ENCODE peak calls at places on chromosome 1, in nine cellular contexts. Y is neural crest cell; D is fibroblast of mammary gland; R is CD8-positive, alpha-beta T cell; S is kidney; W is body of pancreas; P is AG10803; T is endothelial cell; L is fibroblast of pulmonary artery. E is an unnamed sample.

GRCh38 chr1:7717769-7718368 is 53.2 kb upstream of the VAMP3 start:
- DNase-seq in S (no peak), T (no peak), R (no peak), W (no peak), D (no peak), L (no peak), P (no peak), Y (no peak), E (no peak)

GRCh38 chr1:76254165-76255043 is 179.9 kb downstream of the ST6GALNAC3 start:
- DNase-seq in D (peak), L (peak), S (no peak), T (no peak), R (no peak), Y (no peak), W (no peak), P (peak), E (no peak)

GRCh38 chr1:242556276-242556675 is 31.8 kb upstream of the PLD5 start:
- DNase-seq in D (no peak), W (no peak), R (no peak), L (no peak), S (no peak), P (no peak), Y (no peak), T (no peak), E (no peak)

GRCh38 chr1:153648000-153648643 is 10.4 kb upstream of the SNAPIN start:
- DNase-seq in S (peak), D (no peak), R (no peak), T (no peak), W (no peak), L (no peak), P (no peak), Y (no peak), E (no peak)

GRCh38 chr1:182169203-182169602 is 107.7 kb upstream of the ZNF648 start:
- DNase-seq in R (no peak), L (no peak), T (no peak), W (peak), D (no peak), Y (no peak), S (no peak), P (no peak), E (no peak)

GRCh38 chr1:42290130-42290529 is 44.9 kb downstream of the FOXJ3 start:
- DNase-seq in S (no peak), L (no peak), D (peak), T (no peak), P (no peak), Y (no peak), R (no peak), W (no peak), E (no peak)

GRCh38 chr1:29736582-29737188 is 500.4 kb downstream of the PTPRU start:
- DNase-seq in R (no peak), L (peak), P (peak), Y (peak), S (no peak), T (peak), W (peak), D (peak), E (peak)

GRCh38 chr1:59125154-59125553 is 171.7 kb upstream of the FGGY start:
- DNase-seq in D (no peak), L (no peak), S (no peak), P (no peak), R (no peak), T (no peak), Y (no peak), W (no peak), E (no peak)

GRCh38 chr1:119603695-119604094 is 44.4 kb downstream of the ZNF697 start:
- DNase-seq in D (no peak), T (no peak), L (peak), S (no peak), W (no peak), Y (no peak), R (no peak), P (no peak), E (peak)

GRCh38 chr1:248622491-248623106 is 12.3 kb downstream of the OR2T11 start:
- DNase-seq in S (no peak), Y (no peak), P (peak), T (no peak), R (no peak), D (peak), L (peak), W (peak), E (peak)

GRCh38 chr1:211742272-211742671 is 66.9 kb upstream of the NEK2 start:
- DNase-seq in S (no peak), P (no peak), L (no peak), R (no peak), W (no peak), T (no peak), Y (no peak), D (no peak), E (no peak)

GRCh38 chr1:247746391-247746935 is 1.5 kb downstream of the OR14A2 start:
- DNase-seq in S (no peak), L (peak), T (no peak), W (no peak), R (no peak), Y (no peak), P (no peak), D (no peak), E (no peak)

GRCh38 chr1:193458628-193459027 is 272.2 kb upstream of the B3GALT2 start:
- DNase-seq in W (no peak), T (no peak), S (no peak), Y (no peak), D (no peak), R (no peak), P (no peak), L (no peak), E (peak)

GRCh38 chr1:77039739-77040138 is 172.5 kb downstream of the ST6GALNAC5 start:
- DNase-seq in R (no peak), Y (no peak), D (peak), W (peak), S (no peak), L (peak), P (peak), T (no peak), E (peak)

GRCh38 chr1:197801111-197801482 is 25.8 kb upstream of the DENND1B start:
- DNase-seq in W (no peak), Y (no peak), P (no peak), D (no peak), S (no peak), R (no peak), T (no peak), L (no peak), E (no peak)

GRCh38 chr1:237105826-237106225 is 63.8 kb downstream of the RYR2 start:
- DNase-seq in S (no peak), P (no peak), T (no peak), W (no peak), Y (no peak), D (no peak), L (no peak), R (no peak), E (no peak)

GRCh38 chr1:66521736-66522365 is 12.1 kb upstream of the SGIP1 start:
- DNase-seq in W (no peak), L (peak), S (no peak), P (peak), R (no peak), T (no peak), Y (no peak), D (peak), E (peak)
- TF ChIP-seq CTCF in W (no peak), L (no peak), S (no peak), P (no peak), R (no peak), T (no peak), Y (no peak), D (no peak), E (no peak)

GRCh38 chr1:3350441-3351261 is 103.8 kb upstream of the ARHGEF16 start:
- DNase-seq in D (peak), S (no peak), R (no peak), L (no peak), W (no peak), T (no peak), Y (no peak), P (no peak), E (no peak)
- TF ChIP-seq CTCF in D (peak), S (no peak), R (no peak), L (no peak), W (no peak), T (no peak), Y (no peak), P (peak), E (peak)

GRCh38 chr1:204600968-204601367 is 84.6 kb downstream of the LRRN2 start:
- DNase-seq in P (no peak), R (no peak), S (no peak), D (no peak), Y (no peak), T (peak), W (no peak), L (no peak), E (no peak)
- TF ChIP-seq CTCF in P (peak), R (no peak), S (no peak), D (peak), Y (no peak), T (peak), W (no peak), L (peak), E (peak)

GRCh38 chr1:52192436-52192835 is 50.5 kb downstream of the ZFYVE9 start:
- DNase-seq in T (no peak), P (peak), R (no peak), Y (no peak), L (no peak), S (no peak), W (no peak), D (no peak), E (no peak)

GRCh38 chr1:52189898-52190480 is 48.1 kb downstream of the ZFYVE9 start:
- DNase-seq in S (no peak), L (no peak), R (no peak), W (no peak), P (no peak), D (no peak), Y (no peak), T (no peak), E (no peak)

GRCh38 chr1:52192024-52192423 is 50.1 kb downstream of the ZFYVE9 start:
- DNase-seq in Y (no peak), P (no peak), S (no peak), R (no peak), L (no peak), T (no peak), W (no peak), D (no peak), E (no peak)

GRCh38 chr1:52191395-52191965 is 49.6 kb downstream of the ZFYVE9 start:
- DNase-seq in W (no peak), Y (no peak), D (no peak), T (no peak), L (no peak), R (no peak), S (no peak), P (no peak), E (no peak)

GRCh38 chr1:52190500-52191252 is 48.8 kb downstream of the ZFYVE9 start:
- DNase-seq in D (no peak), Y (no peak), S (no peak), R (no peak), W (no peak), L (no peak), T (no peak), P (no peak), E (no peak)
- TF ChIP-seq CTCF in D (no peak), Y (no peak), S (no peak), R (no peak), W (no peak), L (no peak), T (no peak), P (no peak), E (no peak)

GRCh38 chr1:97163591-97164275 is 442.1 kb downstream of the PTBP2 start:
- DNase-seq in W (no peak), S (no peak), T (no peak), R (no peak), L (no peak), D (no peak), P (no peak), Y (no peak), E (no peak)
- TF ChIP-seq CTCF in W (no peak), S (no peak), T (no peak), R (no peak), L (no peak), D (no peak), P (no peak), Y (no peak), E (no peak)

GRCh38 chr1:3678361-3679097 is 26.2 kb downstream of the TP73 start:
- DNase-seq in L (no peak), S (peak), W (no peak), R (no peak), P (no peak), Y (no peak), T (no peak), D (no peak), E (no peak)

GRCh38 chr1:3677411-3677944 is 25.2 kb downstream of the TP73 start:
- DNase-seq in R (no peak), L (no peak), T (no peak), Y (no peak), P (no peak), D (no peak), W (no peak), S (peak), E (no peak)

GRCh38 chr1:3675436-3675835 is 23.1 kb downstream of the TP73 start:
- DNase-seq in D (no peak), W (no peak), R (no peak), S (peak), Y (no peak), T (no peak), P (no peak), L (no peak), E (no peak)

GRCh38 chr1:3679098-3679555 is 26.8 kb downstream of the TP73 start:
- DNase-seq in R (no peak), S (peak), W (no peak), P (no peak), T (no peak), L (no peak), D (no peak), Y (no peak), E (no peak)

GRCh38 chr1:3676581-3677410 is 24.5 kb downstream of the TP73 start:
- DNase-seq in T (no peak), Y (no peak), D (no peak), S (peak), P (no peak), W (no peak), R (no peak), L (no peak), E (no peak)
- TF ChIP-seq CTCF in T (no peak), Y (no peak), D (no peak), S (no peak), P (no peak), W (no peak), R (no peak), L (no peak), E (no peak)

GRCh38 chr1:240821925-240822324 is 210.0 kb upstream of the GREM2 start:
- DNase-seq in R (no peak), D (no peak), Y (no peak), S (no peak), L (no peak), P (no peak), T (no peak), W (no peak), E (no peak)

GRCh38 chr1:240816472-240816871 is 204.5 kb upstream of the GREM2 start:
- DNase-seq in L (no peak), Y (no peak), S (no peak), D (no peak), R (no peak), P (no peak), T (no peak), W (no peak), E (no peak)

GRCh38 chr1:240824238-240824637 is 212.3 kb upstream of the GREM2 start:
- DNase-seq in Y (no peak), D (no peak), T (no peak), W (no peak), P (no peak), S (no peak), R (no peak), L (no peak), E (no peak)

GRCh38 chr1:240823357-240823756 is 211.4 kb upstream of the GREM2 start:
- DNase-seq in D (no peak), P (no peak), R (no peak), S (peak), W (no peak), Y (no peak), T (no peak), L (no peak), E (no peak)

DNA sequence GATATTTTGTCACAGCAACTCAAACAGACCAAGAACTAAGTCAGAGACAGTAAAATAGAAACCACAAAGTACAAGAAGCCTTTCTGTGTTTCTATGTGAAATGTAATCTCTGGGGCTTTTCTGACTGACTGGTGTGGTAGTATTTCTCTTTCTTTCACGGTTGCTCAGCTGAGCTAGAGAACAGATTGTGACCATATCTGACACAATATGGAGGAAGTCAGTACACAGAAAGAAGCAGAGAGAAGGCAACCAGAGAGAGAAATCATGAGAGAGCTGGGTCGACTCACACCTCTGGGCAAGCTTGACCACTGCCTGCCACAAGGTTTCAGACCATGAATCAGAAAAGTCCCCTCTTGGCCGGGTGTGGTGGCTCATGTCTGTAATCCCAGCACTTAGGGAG is 208.9 kb upstream of the GREM2 start:
- DNase-seq in T (no peak), P (no peak), W (no peak), L (no peak), D (no peak), S (no peak), Y (no peak), R (no peak), E (no peak)
- TF ChIP-seq CTCF in T (no peak), P (no peak), W (no peak), L (no peak), D (no peak), S (no peak), Y (no peak), R (no peak), E (no peak)

GRCh38 chr1:108511764-108512163 is 48.1 kb upstream of the EEIG2 start:
- DNase-seq in W (no peak), Y (no peak), S (no peak), R (no peak), D (no peak), T (no peak), P (no peak), L (no peak), E (no peak)
- TF ChIP-seq CTCF in W (no peak), Y (no peak), S (no peak), R (no peak), D (no peak), T (no peak), P (no peak), L (peak), E (no peak)

DNA sequence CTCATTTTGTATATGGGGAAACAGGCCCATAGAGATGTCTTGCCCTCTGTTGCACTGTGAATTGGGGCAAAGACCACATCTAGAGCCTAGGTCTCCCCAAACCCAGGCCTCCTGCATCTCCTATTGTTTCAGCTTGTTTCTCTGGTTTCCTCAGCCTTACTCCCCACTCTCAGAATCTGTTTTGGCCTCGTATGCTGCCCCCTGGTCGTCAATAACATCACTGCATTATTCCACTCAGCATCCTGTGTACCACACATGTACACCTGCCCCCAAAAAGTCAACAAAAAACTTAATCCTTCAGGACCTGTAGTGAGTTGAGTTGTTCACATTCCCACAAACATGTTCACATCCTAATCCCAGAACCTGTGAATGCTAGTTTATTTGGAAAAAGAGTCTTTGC is 184.8 kb downstream of the BRINP2 start:
- DNase-seq in W (peak), Y (peak), T (peak), L (peak), S (no peak), D (peak), P (peak), R (no peak), E (no peak)
- TF ChIP-seq CTCF in W (peak), Y (peak), T (peak), L (peak), S (peak), D (peak), P (peak), R (no peak), E (peak)

DNA sequence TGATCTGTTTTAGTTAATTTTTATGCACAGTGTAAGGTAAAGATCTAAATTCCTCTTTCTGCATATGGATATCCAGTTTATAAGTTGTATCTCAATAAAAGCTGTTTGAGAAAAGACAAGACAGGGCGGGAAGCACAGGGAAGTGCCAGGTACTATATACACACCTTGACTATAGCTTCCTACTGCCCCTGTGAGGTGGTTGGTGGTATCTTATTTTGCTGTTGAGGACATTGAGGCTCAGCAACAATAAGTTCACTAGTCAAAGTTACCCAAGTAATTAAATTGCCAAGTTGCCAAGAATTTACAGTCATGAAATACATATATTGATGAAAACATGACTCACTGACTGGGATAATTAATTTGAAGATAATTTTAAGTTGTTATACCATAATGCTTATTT is 109.1 kb downstream of the CD247 start:
- DNase-seq in P (no peak), D (no peak), L (no peak), W (no peak), T (no peak), R (no peak), S (no peak), Y (no peak), E (no peak)
- TF ChIP-seq CTCF in P (no peak), D (no peak), L (no peak), W (no peak), T (no peak), R (no peak), S (no peak), Y (peak), E (no peak)